ENCODE peak calls at places on chromosome 17, in seven cellular contexts. Z, T, E, U, O, D and F are unnamed samples.

GRCh38 chr17:39677581-39678339 is 9.5 kb downstream of the PNMT start:
- DNase-seq in Z (no peak), T (no peak), E (no peak), U (no peak), O (no peak), D (no peak), F (peak)

GRCh38 chr17:76523084-76524037 is 14.1 kb downstream of the CYGB start:
- DNase-seq in Z (no peak), T (peak), E (no peak), U (peak), O (peak), D (peak), F (no peak)

GRCh38 chr17:40952675-40953074 is 14.1 kb downstream of the KRT39 start:
- DNase-seq in Z (no peak), T (peak), E (no peak), U (no peak), O (no peak), D (no peak), F (no peak)

GRCh38 chr17:66737524-66737923 is 97.4 kb upstream of the CACNG5 start:
- DNase-seq in Z (no peak), T (peak), E (peak), U (peak), O (no peak), D (peak), F (no peak)

GRCh38 chr17:80969030-80969673 is 22.5 kb upstream of the CHMP6 start:
- DNase-seq in Z (no peak), T (no peak), E (no peak), U (no peak), O (no peak), D (no peak), F (no peak)

GRCh38 chr17:73588291-73589095 is 55.8 kb downstream of the SDK2 start:
- DNase-seq in Z (no peak), T (no peak), E (no peak), U (no peak), O (no peak), D (no peak), F (no peak)

GRCh38 chr17:4769628-4770027 is 2.1 kb upstream of the TM4SF5 start:
- DNase-seq in Z (no peak), T (no peak), E (no peak), U (no peak), O (no peak), D (no peak), F (no peak)

GRCh38 chr17:51322390-51323029 is 62.2 kb downstream of the UTP18 start:
- DNase-seq in Z (no peak), T (peak), E (no peak), U (peak), O (no peak), D (peak), F (no peak)

GRCh38 chr17:59505610-59506276 is 59.7 kb upstream of the DHX40 start:
- DNase-seq in Z (no peak), T (no peak), E (no peak), U (no peak), O (no peak), D (no peak), F (no peak)

GRCh38 chr17:4806770-4807533 is at the start of gene PLD2:
- DNase-seq in Z (peak), T (peak), E (peak), U (peak), O (peak), D (peak), F (no peak)

GRCh38 chr17:56230660-56231059 is 77.4 kb downstream of the ANKFN1 start:
- DNase-seq in Z (peak), T (peak), E (no peak), U (no peak), O (no peak), D (no peak), F (no peak)

GRCh38 chr17:77833769-77834168 is 124.7 kb upstream of the TNRC6C start:
- DNase-seq in Z (no peak), T (no peak), E (no peak), U (no peak), O (no peak), D (no peak), F (no peak)

GRCh38 chr17:40839194-40839593 is 16.8 kb upstream of the KRT10 start:
- DNase-seq in Z (no peak), T (no peak), E (no peak), U (no peak), O (no peak), D (no peak), F (no peak)

GRCh38 chr17:42520540-42520951 is 15.5 kb upstream of the NAGLU start:
- DNase-seq in Z (no peak), T (no peak), E (no peak), U (peak), O (no peak), D (no peak), F (peak)

GRCh38 chr17:76138234-76138895 is 2.7 kb downstream of the FOXJ1 start:
- DNase-seq in Z (no peak), T (no peak), E (no peak), U (peak), O (no peak), D (no peak), F (no peak)

GRCh38 chr17:4998027-4998665 is 396 bp downstream of the KIF1C start:
- DNase-seq in Z (no peak), T (no peak), E (no peak), U (peak), O (peak), D (peak), F (peak)

GRCh38 chr17:28384281-28385036 is 13.0 kb downstream of the SARM1 start:
- DNase-seq in Z (no peak), T (no peak), E (no peak), U (peak), O (peak), D (peak), F (no peak)

GRCh38 chr17:34579017-34579946 is at the start of gene TMEM132E:
- DNase-seq in Z (no peak), T (peak), E (peak), U (peak), O (peak), D (peak), F (no peak)

GRCh38 chr17:6756425-6757012 is 673 bp downstream of the XAF1 start:
- DNase-seq in Z (no peak), T (no peak), E (no peak), U (no peak), O (no peak), D (no peak), F (no peak)

GRCh38 chr17:6551909-6552768 is 4.2 kb downstream of the PITPNM3 start:
- DNase-seq in Z (no peak), T (no peak), E (no peak), U (no peak), O (peak), D (no peak), F (no peak)

GRCh38 chr17:68089881-68090280 is 54.3 kb downstream of the KPNA2 start:
- DNase-seq in Z (no peak), T (peak), E (peak), U (no peak), O (peak), D (peak), F (peak)

GRCh38 chr17:32445976-32446375 is 1.7 kb downstream of the PSMD11 start:
- DNase-seq in Z (no peak), T (peak), E (no peak), U (no peak), O (no peak), D (no peak), F (no peak)

GRCh38 chr17:40727447-40728231 is 24.1 kb upstream of the KRT24 start:
- DNase-seq in Z (no peak), T (peak), E (no peak), U (no peak), O (no peak), D (no peak), F (no peak)

GRCh38 chr17:36849871-36850348 is 87.4 kb upstream of the LHX1 start:
- DNase-seq in Z (no peak), T (peak), E (no peak), U (peak), O (no peak), D (peak), F (no peak)

GRCh38 chr17:73311781-73312641 is at the start of gene CDC42EP4:
- DNase-seq in Z (peak), T (peak), E (peak), U (peak), O (peak), D (peak), F (peak)

GRCh38 chr17:6374271-6374691 is 60.6 kb downstream of the AIPL1 start:
- DNase-seq in Z (no peak), T (no peak), E (no peak), U (peak), O (peak), D (no peak), F (no peak)

GRCh38 chr17:67293251-67294203 is 48.5 kb upstream of the HELZ start:
- DNase-seq in Z (peak), T (peak), E (peak), U (peak), O (peak), D (peak), F (peak)

GRCh38 chr17:41069031-41069430 is 3.4 kb upstream of the KRTAP2-4 start:
- DNase-seq in Z (no peak), T (no peak), E (no peak), U (no peak), O (no peak), D (no peak), F (no peak)

GRCh38 chr17:28744104-28744801 is 442 bp downstream of the TRAF4 start:
- DNase-seq in Z (no peak), T (peak), E (no peak), U (peak), O (peak), D (peak), F (no peak)

DNA sequence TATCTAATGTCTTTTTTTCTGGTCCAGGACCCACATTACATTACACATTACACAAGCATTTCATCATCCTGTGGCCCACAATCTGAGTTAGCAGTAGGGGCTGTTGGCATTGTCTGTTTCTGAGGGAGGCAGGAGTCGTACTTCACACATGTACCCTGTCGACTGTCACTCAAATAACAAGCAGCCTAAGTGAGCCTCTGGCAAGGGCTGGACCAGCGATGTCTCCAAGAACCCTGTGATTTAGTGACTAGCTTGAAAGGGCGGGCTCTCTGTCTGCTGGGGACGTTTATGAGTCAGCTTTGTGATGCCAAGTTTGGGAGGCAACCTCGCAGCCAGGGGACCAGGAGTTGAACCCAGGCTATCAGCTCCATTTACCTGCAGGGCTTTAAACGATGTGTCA is 251.4 kb downstream of the HS3ST3B1 start:
- DNase-seq in Z (no peak), T (peak), E (no peak), U (no peak), O (no peak), D (no peak), F (no peak)
- H3K27ac ChIP-seq in Z (no peak), T (no peak), E (no peak), U (no peak), O (no peak), D (no peak), F (no peak)

GRCh38 chr17:74970395-74970794 is 2.2 kb downstream of the HID1 start:
- DNase-seq in Z (no peak), T (no peak), E (no peak), U (no peak), O (no peak), D (peak), F (no peak)
- H3K4me3 ChIP-seq in Z (no peak), T (no peak), E (no peak), U (no peak), O (no peak), D (no peak), F (peak)

DNA sequence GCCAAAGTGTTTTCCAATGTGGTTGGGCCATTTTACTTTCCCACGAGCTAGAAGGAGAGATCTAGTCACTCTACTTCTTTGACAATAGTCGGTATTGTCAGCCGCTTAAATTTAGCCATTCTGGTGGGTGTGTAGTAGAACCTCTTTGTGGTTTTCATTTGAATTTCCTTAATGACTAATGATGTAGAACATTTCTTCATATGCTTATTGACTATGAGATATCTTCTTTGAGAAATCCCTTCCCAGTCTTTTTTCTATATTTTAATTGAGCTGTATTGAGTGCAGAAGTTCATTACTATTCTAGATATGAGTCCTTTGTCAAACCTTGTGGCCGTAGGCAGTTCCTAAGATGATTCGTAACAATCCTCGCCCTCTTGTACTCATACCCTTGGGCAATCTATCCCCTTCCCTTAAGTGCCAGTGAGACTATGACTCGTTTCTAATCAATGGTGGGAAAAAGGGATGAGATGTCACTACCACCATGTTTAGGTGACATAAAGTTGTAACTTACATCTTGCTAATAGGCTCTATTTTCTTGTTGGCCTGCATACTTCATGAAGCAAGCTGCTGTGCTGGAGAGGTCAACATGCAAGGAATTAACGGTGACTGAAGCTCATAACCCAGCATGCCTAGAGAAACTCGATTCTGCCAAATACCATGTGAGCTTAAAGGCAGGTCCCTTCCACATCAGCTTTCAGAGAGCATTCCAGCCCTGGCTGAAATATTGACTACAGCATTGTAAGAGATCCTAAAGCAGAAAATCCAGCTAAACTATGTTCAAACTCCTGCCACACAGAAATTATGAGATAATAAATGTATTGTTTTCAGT is 817.9 kb upstream of the SOX9 start:
- DNase-seq in Z (no peak), T (no peak), E (no peak), U (no peak), O (no peak), D (no peak), F (no peak)
- TF ChIP-seq CTCF in Z (no peak), T (no peak), E (no peak), U (no peak), O (no peak), D (no peak), F (no peak)

DNA sequence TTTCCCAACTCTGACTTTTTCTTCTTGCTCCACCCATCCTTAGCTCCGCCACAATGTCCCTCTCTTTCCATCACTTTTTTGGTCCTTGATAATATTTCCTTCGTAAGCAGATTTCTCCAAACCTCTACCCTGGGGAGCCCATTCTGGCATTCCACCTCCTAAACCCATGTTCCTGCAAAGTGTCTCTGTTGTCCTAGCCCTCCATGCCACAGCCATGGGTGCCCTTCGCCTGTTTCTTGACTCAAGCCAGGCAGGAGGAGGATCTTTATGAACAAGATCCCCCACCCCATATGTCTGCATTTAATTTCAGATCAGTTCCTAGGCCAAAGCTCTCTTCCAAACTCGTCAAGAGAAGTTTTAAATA is 42.3 kb downstream of the GAS7 start:
- DNase-seq in Z (no peak), T (no peak), E (no peak), U (no peak), O (no peak), D (no peak), F (no peak)
- H3K27ac ChIP-seq in Z (peak), T (no peak), E (peak), U (no peak), O (peak), D (no peak), F (peak)

DNA sequence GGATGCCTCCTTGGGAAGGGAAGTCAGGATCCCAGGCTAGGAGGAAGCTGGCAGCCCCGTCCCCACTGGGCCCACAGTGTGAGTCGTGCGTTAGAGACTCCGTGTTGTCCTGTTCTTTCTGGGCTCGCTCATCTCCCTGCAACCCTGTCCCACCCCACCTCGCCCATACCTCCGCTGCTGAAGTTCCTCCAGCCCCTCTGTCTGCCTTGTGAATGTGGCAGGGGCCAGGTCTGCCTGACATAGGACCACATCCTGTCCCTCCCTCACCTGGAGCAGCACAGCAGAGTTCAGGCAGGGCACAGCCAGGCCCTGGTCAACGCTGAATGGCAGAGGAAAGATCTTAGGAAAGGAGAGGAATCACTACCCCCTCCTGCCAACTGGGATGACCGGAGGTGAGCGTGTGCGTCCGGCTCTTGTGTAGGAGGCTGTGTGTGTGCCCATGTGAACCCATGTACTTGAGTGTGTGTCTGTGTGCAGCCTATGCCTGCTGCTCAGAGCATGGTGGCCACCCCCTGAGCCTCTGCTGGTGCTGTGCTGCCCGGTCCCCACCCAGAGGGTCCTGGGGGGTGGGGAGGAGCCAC is 12.8 kb downstream of the KCNJ18 start:
- DNase-seq in Z (no peak), T (no peak), E (no peak), U (no peak), O (no peak), D (no peak), F (peak)
- H3K4me3 ChIP-seq in Z (no peak), T (no peak), E (no peak), U (no peak), O (no peak), D (no peak), F (no peak)